ENCODE peak calls at places on chromosomes 16 and 17, in six cellular contexts. D, C, N, K, R and G are unnamed samples.

GRCh38 chr16:84482951-84483881 is 21.2 kb downstream of the MEAK7 start:
- DNase-seq in D (no peak), C (no peak), N (peak), K (no peak), R (no peak), G (no peak)

GRCh38 chr17:83152221-83152744 is 72.9 kb downstream of the METRNL start:
- DNase-seq in D (peak), C (no peak), N (peak), K (no peak), R (no peak), G (no peak)

GRCh38 chr17:6070280-6070894 is at the start of gene WSCD1:
- DNase-seq in D (no peak), C (no peak), N (no peak), K (no peak), R (peak), G (no peak)

GRCh38 chr17:75584358-75585175 is 3.0 kb upstream of the MYO15B start:
- DNase-seq in D (no peak), C (no peak), N (no peak), K (no peak), R (no peak), G (no peak)

GRCh38 chr17:7840441-7840840 is 6.4 kb downstream of the KDM6B start:
- DNase-seq in D (no peak), C (no peak), N (no peak), K (no peak), R (no peak), G (no peak)

GRCh38 chr16:67296422-67296821 is 17.1 kb downstream of the PLEKHG4 start:
- DNase-seq in D (no peak), C (peak), N (no peak), K (peak), R (peak), G (peak)

GRCh38 chr17:16381496-16381820 is 567 bp downstream of the UBB start:
- DNase-seq in D (no peak), C (peak), N (no peak), K (no peak), R (no peak), G (peak)

GRCh38 chr17:76617838-76618237 is 25.7 kb downstream of the ST6GALNAC1 start:
- DNase-seq in D (no peak), C (no peak), N (no peak), K (no peak), R (no peak), G (no peak)

GRCh38 chr17:67435122-67435521 is 58.0 kb downstream of the PITPNC1 start:
- DNase-seq in D (no peak), C (peak), N (no peak), K (no peak), R (no peak), G (no peak)

GRCh38 chr16:81190667-81191066 is 47.8 kb upstream of the BCO1 start:
- DNase-seq in D (no peak), C (peak), N (no peak), K (no peak), R (peak), G (peak)

GRCh38 chr17:7440113-7440822 is 956 bp downstream of the FGF11 start:
- DNase-seq in D (no peak), C (no peak), N (peak), K (no peak), R (no peak), G (no peak)

GRCh38 chr17:10216213-10216982 is 18.0 kb upstream of the GAS7 start:
- DNase-seq in D (no peak), C (no peak), N (no peak), K (no peak), R (no peak), G (no peak)

GRCh38 chr16:84985079-84986065 is 26.0 kb downstream of the ZDHHC7 start:
- DNase-seq in D (no peak), C (peak), N (no peak), K (peak), R (peak), G (peak)

GRCh38 chr17:38691154-38691553 is 13.9 kb upstream of the MLLT6 start:
- DNase-seq in D (no peak), C (no peak), N (no peak), K (no peak), R (no peak), G (no peak)

GRCh38 chr17:74149597-74150427 is 53.7 kb upstream of the RPL38 start:
- DNase-seq in D (no peak), C (no peak), N (no peak), K (no peak), R (no peak), G (no peak)

GRCh38 chr16:28534542-28535373 is 4.0 kb downstream of the NUPR1 start:
- DNase-seq in D (peak), C (peak), N (no peak), K (peak), R (peak), G (no peak)

GRCh38 chr16:14196539-14196938 is 125.4 kb downstream of the MRTFB start:
- DNase-seq in D (no peak), C (no peak), N (no peak), K (no peak), R (no peak), G (no peak)

GRCh38 chr17:13698832-13699231 is 97.1 kb upstream of the HS3ST3A1 start:
- DNase-seq in D (no peak), C (no peak), N (no peak), K (no peak), R (no peak), G (no peak)
- TF ChIP-seq CTCF in D (no peak), C (no peak), N (no peak), K (no peak), R (no peak), G (no peak)

DNA sequence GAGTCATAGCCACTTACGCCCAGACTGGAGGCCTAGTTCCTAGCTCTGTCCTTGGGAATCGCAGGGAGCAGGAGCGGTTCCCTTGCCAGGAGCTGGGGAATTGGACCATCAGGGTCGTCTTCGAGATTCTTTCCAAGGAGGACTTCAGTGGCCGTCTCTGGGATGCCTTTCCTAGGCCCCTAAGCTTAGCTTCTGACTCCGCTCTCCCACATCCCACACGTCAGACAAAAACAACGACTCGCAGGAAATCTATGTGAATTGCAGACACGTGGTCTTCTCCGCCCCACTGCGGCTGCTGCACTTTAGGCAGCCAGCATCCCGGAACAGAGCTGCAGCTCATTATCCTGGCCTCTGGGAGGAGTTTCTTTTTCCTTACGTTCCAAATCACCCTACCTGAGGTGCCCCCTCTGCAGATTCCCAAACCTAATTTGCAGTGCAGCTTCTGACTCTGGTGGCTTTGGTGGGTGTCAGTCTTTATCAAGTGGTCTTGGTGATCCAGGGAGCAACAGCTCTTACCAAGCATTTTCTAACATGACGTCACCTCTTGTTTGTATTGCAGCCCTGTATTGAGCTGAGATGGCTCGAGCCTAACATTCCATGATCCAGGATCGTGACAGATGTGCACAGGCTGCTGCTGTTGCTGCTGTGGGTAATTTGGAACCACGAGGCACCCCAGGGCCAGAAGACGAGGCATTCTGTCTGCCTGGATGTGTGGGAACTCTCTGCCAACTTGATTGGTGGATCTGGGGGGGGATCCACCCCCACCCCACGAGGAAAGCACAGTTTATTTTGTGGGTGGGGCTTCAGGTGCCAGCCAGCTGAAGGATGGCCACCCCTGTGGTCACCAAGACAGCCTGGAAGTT is 1.1 kb downstream of the KATNB1 start:
- DNase-seq in D (no peak), C (peak), N (no peak), K (peak), R (peak), G (peak)
- TF ChIP-seq CTCF in D (no peak), C (peak), N (no peak), K (no peak), R (no peak), G (peak)

GRCh38 chr16:30985401-30986128 is 558 bp downstream of the HSD3B7 start:
- DNase-seq in D (peak), C (peak), N (no peak), K (no peak), R (peak), G (peak)
- TF ChIP-seq CTCF in D (no peak), C (no peak), N (no peak), K (no peak), R (no peak), G (no peak)

DNA sequence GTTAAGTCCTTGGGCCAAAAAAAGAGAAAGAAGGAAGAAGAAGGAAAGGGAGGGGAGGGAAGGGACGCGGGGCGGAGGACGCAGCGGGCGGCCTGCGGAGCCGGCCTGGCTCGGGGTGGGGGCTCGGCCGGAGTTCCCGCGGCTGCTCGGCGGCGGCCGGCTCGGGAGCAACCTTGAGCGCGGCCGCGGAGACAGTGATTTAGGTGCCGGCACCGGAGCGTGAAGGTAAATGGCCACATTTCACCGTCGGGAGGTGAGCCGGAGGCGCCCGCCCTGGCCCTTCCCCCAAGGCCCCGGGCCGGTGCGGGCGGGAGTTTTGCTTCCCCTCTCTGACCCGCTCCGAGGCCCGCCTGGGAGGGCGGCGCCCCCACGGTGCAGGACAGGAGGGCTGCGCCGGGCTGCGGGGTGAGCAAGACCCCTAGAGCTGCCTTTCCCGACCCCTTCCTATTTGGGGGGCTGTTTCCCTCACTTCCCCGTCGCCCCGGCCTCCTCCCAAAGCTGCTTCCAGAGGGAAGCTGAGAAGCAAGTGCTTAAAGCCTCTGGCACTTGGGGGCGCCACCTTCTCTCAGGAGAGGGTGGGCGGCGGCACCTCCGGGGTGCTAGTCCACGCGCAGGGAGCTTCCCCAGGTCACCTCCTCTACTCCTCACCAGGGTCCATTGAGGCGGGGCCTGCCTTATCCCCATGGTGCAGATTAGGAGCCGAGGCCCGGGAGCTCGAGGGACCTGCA is 56.5 kb downstream of the MRM1 start:
- DNase-seq in D (no peak), C (no peak), N (no peak), K (no peak), R (no peak), G (no peak)
- TF ChIP-seq CTCF in D (no peak), C (no peak), N (no peak), K (peak), R (peak), G (peak)

GRCh38 chr16:54280751-54281150 is 5.8 kb downstream of the IRX3 start:
- DNase-seq in D (no peak), C (peak), N (no peak), K (no peak), R (no peak), G (peak)

GRCh38 chr16:54282923-54283734 is 3.5 kb downstream of the IRX3 start:
- DNase-seq in D (no peak), C (no peak), N (peak), K (no peak), R (no peak), G (no peak)

GRCh38 chr16:54283735-54284318 is 2.8 kb downstream of the IRX3 start:
- DNase-seq in D (no peak), C (no peak), N (no peak), K (no peak), R (no peak), G (no peak)

GRCh38 chr16:54281535-54282201 is 4.9 kb downstream of the IRX3 start:
- DNase-seq in D (no peak), C (no peak), N (no peak), K (no peak), R (no peak), G (no peak)

GRCh38 chr16:54282202-54282922 is 4.2 kb downstream of the IRX3 start:
- DNase-seq in D (no peak), C (peak), N (peak), K (no peak), R (no peak), G (no peak)
- TF ChIP-seq CTCF in D (no peak), C (peak), N (peak), K (peak), R (no peak), G (peak)

GRCh38 chr17:80445152-80446110 is 30.5 kb downstream of the ENDOV start:
- DNase-seq in D (no peak), C (no peak), N (no peak), K (no peak), R (no peak), G (no peak)

GRCh38 chr17:80442764-80443163 is 27.8 kb downstream of the ENDOV start:
- DNase-seq in D (no peak), C (no peak), N (no peak), K (no peak), R (no peak), G (no peak)

GRCh38 chr17:80443498-80443897 is 28.5 kb downstream of the ENDOV start:
- DNase-seq in D (no peak), C (no peak), N (no peak), K (no peak), R (no peak), G (no peak)

GRCh38 chr17:80442305-80442659 is 27.3 kb downstream of the ENDOV start:
- DNase-seq in D (no peak), C (no peak), N (no peak), K (no peak), R (no peak), G (no peak)

DNA sequence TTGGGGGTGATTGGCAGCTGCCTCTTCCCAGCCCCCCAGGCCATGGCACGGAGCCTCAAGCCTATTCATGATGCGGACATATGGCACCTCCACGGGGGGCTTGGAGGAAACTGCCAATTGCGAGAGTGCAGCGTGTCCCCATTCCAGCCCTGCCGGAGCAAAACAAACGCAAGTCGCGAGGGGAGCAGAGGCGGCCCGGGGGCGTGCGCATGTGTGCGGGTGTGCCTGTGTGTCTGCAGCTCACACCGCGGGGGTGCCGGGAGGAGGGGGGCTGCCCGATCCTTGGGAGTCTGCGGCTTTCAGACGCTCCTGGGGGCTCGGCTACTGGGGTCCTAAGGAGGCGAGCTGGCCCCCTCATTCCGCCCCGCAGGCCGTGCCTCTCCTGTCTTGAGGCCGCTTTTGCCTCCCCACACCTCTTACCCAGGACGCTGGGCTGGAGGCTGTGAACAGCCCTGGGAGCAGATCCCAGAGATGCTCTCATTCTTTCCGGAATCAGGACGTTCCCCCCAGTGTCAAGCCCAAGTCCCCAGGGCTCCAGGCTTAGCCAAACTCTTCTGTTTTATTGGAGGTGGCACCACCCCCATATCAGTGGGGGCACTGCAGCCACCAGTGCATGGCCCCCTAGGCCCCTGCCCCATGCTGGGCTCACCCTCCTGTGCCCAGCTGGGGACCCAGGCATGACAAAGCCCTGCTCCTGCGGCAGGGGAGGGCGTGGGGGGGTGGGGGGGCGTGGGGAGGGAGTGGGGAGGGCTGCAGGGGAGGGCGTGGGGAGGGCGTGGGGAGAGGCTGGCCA is 29.1 kb downstream of the ENDOV start:
- DNase-seq in D (no peak), C (no peak), N (no peak), K (no peak), R (no peak), G (no peak)
- TF ChIP-seq CTCF in D (no peak), C (no peak), N (no peak), K (no peak), R (no peak), G (no peak)

GRCh38 chr16:88380619-88381018 is 2.1 kb upstream of the ZNF469 start:
- DNase-seq in D (no peak), C (no peak), N (no peak), K (no peak), R (no peak), G (no peak)
- TF ChIP-seq CTCF in D (peak), C (no peak), N (no peak), K (no peak), R (no peak), G (no peak)

DNA sequence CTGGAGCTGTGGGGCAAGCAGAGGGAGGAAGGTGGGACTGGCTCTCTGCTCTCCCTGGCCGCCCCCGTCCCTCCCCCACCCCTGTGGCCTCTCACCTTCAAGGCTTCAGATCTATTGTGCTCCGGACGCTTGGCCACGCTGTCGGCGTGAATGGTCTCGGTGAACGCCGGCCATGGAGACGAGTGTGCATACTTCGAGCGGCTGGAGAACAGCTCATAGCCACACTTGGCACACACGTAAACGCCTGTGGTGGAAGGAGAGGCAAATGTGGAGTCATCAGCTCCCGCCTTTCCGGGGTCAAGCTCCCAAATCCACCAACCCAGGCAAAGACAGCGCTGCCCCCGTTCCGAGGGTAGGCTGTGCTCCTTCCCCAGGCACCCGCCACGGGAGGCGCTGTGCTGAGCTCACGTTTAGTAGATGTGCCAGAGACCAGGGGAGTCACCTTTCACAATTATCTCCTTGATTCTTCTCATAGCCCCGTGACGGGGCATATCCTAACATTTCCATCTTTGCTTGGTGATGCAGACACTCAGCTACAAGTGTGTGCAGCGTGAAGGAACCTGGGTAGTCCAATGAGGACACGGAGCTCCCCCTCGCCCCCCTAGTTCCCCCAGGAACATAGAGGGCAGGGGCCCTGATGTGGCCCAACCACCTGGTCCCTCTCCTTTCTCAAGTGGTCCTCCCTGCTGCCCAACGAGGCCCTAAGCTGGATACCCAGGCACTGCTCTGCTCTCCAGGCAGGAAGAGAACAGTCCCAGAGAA is 1.7 kb downstream of the MSRB1 start:
- DNase-seq in D (no peak), C (no peak), N (no peak), K (no peak), R (no peak), G (no peak)
- TF ChIP-seq CTCF in D (no peak), C (no peak), N (no peak), K (no peak), R (no peak), G (peak)

GRCh38 chr17:44628234-44629188 is 27.8 kb upstream of the MEIOC start:
- DNase-seq in D (no peak), C (no peak), N (peak), K (no peak), R (no peak), G (no peak)
- TF ChIP-seq CTCF in D (no peak), C (no peak), N (no peak), K (no peak), R (no peak), G (no peak)

GRCh38 chr16:75745242-75745641 is 19.0 kb upstream of the CPHXL start:
- DNase-seq in D (no peak), C (no peak), N (no peak), K (no peak), R (no peak), G (no peak)

GRCh38 chr16:75745823-75746222 is 19.5 kb upstream of the CPHXL start:
- DNase-seq in D (no peak), C (no peak), N (no peak), K (no peak), R (no peak), G (no peak)

GRCh38 chr16:75742424-75743047 is 16.2 kb upstream of the CPHXL start:
- DNase-seq in D (no peak), C (no peak), N (no peak), K (no peak), R (no peak), G (no peak)
- TF ChIP-seq CTCF in D (no peak), C (no peak), N (no peak), K (no peak), R (no peak), G (no peak)